ENCODE peak calls at places on chromosome 15, in eight cellular contexts. Z, W, X, G, R, J, B and U are unnamed samples.

GRCh38 chr15:64102497-64102896 is 6.7 kb downstream of the SNX1 start:
- DNase-seq in Z (no peak), W (no peak), G (no peak), R (no peak), J (no peak), X (no peak), B (no peak), U (no peak)

GRCh38 chr15:69843267-69843666 is 254.4 kb downstream of the TLE3 start:
- DNase-seq in R (no peak), B (no peak), X (no peak), W (no peak), Z (no peak), J (no peak), G (no peak), U (no peak)

GRCh38 chr15:84960391-84961113 is 21.1 kb upstream of the PDE8A start:
- DNase-seq in R (no peak), X (no peak), B (no peak), J (no peak), W (no peak), Z (no peak), G (no peak), U (no peak)

GRCh38 chr15:71780349-71780976 is 29.9 kb upstream of the NR2E3 start:
- DNase-seq in G (no peak), W (peak), B (no peak), Z (peak), X (peak), J (peak), R (no peak), U (peak)

GRCh38 chr15:58498821-58499580 is 67.2 kb downstream of the LIPC start:
- DNase-seq in W (peak), B (no peak), G (no peak), R (no peak), J (no peak), Z (no peak), X (no peak), U (no peak)

GRCh38 chr15:52010633-52011595 is 8.1 kb upstream of the MAPK6 start:
- DNase-seq in X (no peak), W (peak), G (peak), J (peak), Z (no peak), R (no peak), B (peak), U (peak)

GRCh38 chr15:70023769-70024491 is 73.8 kb downstream of the TLE3 start:
- DNase-seq in B (peak), J (no peak), R (no peak), G (peak), X (no peak), W (peak), Z (peak), U (peak)

GRCh38 chr15:70039917-70040316 is 57.8 kb downstream of the TLE3 start:
- DNase-seq in Z (no peak), R (no peak), J (no peak), B (no peak), X (no peak), G (no peak), W (no peak), U (no peak)

GRCh38 chr15:26939398-26939797 is 31.6 kb upstream of the GABRG3 start:
- DNase-seq in R (no peak), G (no peak), J (no peak), W (no peak), B (no peak), Z (no peak), X (no peak), U (no peak)

GRCh38 chr15:71104636-71105035 is 10.6 kb upstream of the THSD4 start:
- DNase-seq in Z (no peak), B (no peak), W (no peak), R (no peak), X (no peak), G (no peak), J (no peak), U (no peak)

GRCh38 chr15:54812383-54812782 is 384.4 kb downstream of the RSL24D1 start:
- DNase-seq in B (no peak), W (no peak), R (no peak), X (no peak), J (no peak), Z (no peak), G (no peak), U (no peak)

GRCh38 chr15:64883997-64884511 is 27.6 kb upstream of the ANKDD1A start:
- DNase-seq in W (peak), X (no peak), J (peak), B (peak), G (no peak), R (no peak), Z (peak), U (peak)

GRCh38 chr15:70643783-70644125 is 119.6 kb downstream of the UACA start:
- DNase-seq in B (no peak), X (no peak), G (no peak), R (no peak), W (peak), J (no peak), Z (no peak), U (no peak)

GRCh38 chr15:69893863-69894262 is 203.9 kb downstream of the TLE3 start:
- DNase-seq in G (no peak), Z (peak), W (peak), B (no peak), R (no peak), X (peak), J (no peak), U (no peak)

GRCh38 chr15:31977812-31978662 is 52.3 kb upstream of the CHRNA7 start:
- DNase-seq in B (peak), Z (peak), G (peak), J (peak), X (peak), R (no peak), W (peak), U (peak)

GRCh38 chr15:39735120-39735717 is 47.4 kb downstream of the FSIP1 start:
- DNase-seq in R (no peak), G (no peak), J (no peak), Z (no peak), W (no peak), X (no peak), B (no peak), U (no peak)

GRCh38 chr15:64847876-64848716 is 6.4 kb downstream of the PLEKHO2 start:
- DNase-seq in W (no peak), J (no peak), B (no peak), R (no peak), X (no peak), G (no peak), Z (no peak), U (no peak)

GRCh38 chr15:70121656-70122297 is 24.1 kb upstream of the TLE3 start:
- DNase-seq in R (no peak), W (peak), B (peak), G (peak), X (no peak), Z (no peak), J (no peak), U (peak)

GRCh38 chr15:80599359-80599758 is 95.8 kb upstream of the ABHD17C start:
- DNase-seq in X (no peak), G (no peak), J (no peak), R (no peak), Z (no peak), W (peak), B (no peak), U (no peak)

GRCh38 chr15:52620496-52620895 is 51.7 kb upstream of the ARPP19 start:
- DNase-seq in Z (no peak), R (no peak), W (no peak), B (no peak), J (no peak), G (no peak), X (no peak), U (no peak)

GRCh38 chr15:80643296-80643965 is 51.7 kb upstream of the ABHD17C start:
- DNase-seq in R (no peak), J (no peak), B (no peak), X (no peak), Z (peak), G (no peak), W (no peak), U (no peak)

GRCh38 chr15:93973287-93973686 is 258.1 kb upstream of the MCTP2 start:
- DNase-seq in J (no peak), W (no peak), G (no peak), B (no peak), R (no peak), Z (no peak), X (no peak), U (peak)

GRCh38 chr15:70127797-70128756 is 30.4 kb upstream of the TLE3 start:
- DNase-seq in B (no peak), G (no peak), X (no peak), Z (no peak), J (no peak), W (no peak), R (no peak), U (no peak)

GRCh38 chr15:28911295-28911979 is 25.7 kb downstream of the APBA2 start:
- DNase-seq in X (no peak), B (no peak), G (no peak), Z (no peak), R (no peak), J (no peak), W (no peak), U (no peak)

GRCh38 chr15:28914483-28915023 is 28.8 kb downstream of the APBA2 start:
- DNase-seq in J (no peak), B (no peak), R (no peak), W (no peak), Z (no peak), X (no peak), G (no peak), U (no peak)

GRCh38 chr15:28914046-28914445 is 28.3 kb downstream of the APBA2 start:
- DNase-seq in B (no peak), G (no peak), X (no peak), J (no peak), Z (no peak), R (no peak), W (no peak), U (no peak)

GRCh38 chr15:28912422-28912821 is 26.6 kb downstream of the APBA2 start:
- DNase-seq in G (no peak), W (no peak), Z (no peak), J (no peak), B (no peak), X (no peak), R (no peak), U (no peak)

GRCh38 chr15:28913171-28913765 is 27.5 kb downstream of the APBA2 start:
- DNase-seq in B (no peak), R (no peak), W (no peak), Z (no peak), G (no peak), J (no peak), X (no peak), U (no peak)
- TF ChIP-seq CTCF in B (no peak), R (no peak), W (peak), Z (no peak), G (no peak), J (no peak), X (no peak), U (no peak)

GRCh38 chr15:68617777-68618176 is 39.0 kb downstream of the CORO2B start:
- DNase-seq in B (no peak), X (no peak), W (no peak), R (no peak), J (no peak), Z (no peak), G (no peak), U (no peak)

GRCh38 chr15:68618339-68619302 is 39.8 kb downstream of the CORO2B start:
- DNase-seq in R (no peak), W (no peak), X (no peak), Z (peak), J (no peak), G (no peak), B (no peak), U (no peak)

GRCh38 chr15:68621535-68621934 is 42.7 kb downstream of the CORO2B start:
- DNase-seq in J (no peak), Z (no peak), B (no peak), G (no peak), W (no peak), R (no peak), X (no peak), U (no peak)

GRCh38 chr15:68620721-68621528 is 42.1 kb downstream of the CORO2B start:
- DNase-seq in B (peak), W (peak), J (no peak), G (no peak), Z (no peak), R (no peak), X (no peak), U (peak)

GRCh38 chr15:68619303-68619698 is 40.5 kb downstream of the CORO2B start:
- DNase-seq in W (no peak), B (no peak), J (no peak), Z (no peak), R (no peak), X (no peak), G (no peak), U (no peak)
- TF ChIP-seq CTCF in W (no peak), B (no peak), J (no peak), Z (no peak), R (no peak), X (no peak), G (no peak), U (no peak)

DNA sequence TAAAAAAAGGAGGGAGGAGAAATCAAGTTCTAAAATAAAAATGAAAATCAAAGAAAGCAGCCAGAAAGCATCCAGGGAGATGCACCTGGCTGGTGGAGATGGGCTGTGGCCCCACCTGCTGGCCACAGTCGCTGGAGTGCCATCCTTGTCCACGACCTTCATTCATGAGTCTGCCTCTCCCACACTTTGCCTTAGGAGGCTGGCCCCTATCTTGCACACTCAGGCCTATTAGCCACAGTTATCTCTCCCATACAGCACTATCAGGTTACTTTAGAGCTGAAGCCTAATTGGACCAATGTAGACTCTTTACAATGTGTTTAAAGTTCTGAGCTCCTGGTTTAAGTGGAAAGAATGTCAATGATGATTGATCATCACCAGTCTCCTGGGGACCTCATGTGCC is 392.0 kb upstream of the RORA start:
- DNase-seq in X (peak), R (no peak), W (no peak), J (peak), Z (peak), G (peak), B (no peak), U (peak)
- TF ChIP-seq CTCF in X (peak), R (peak), W (peak), J (peak), Z (peak), G (peak), B (no peak), U (peak)

DNA sequence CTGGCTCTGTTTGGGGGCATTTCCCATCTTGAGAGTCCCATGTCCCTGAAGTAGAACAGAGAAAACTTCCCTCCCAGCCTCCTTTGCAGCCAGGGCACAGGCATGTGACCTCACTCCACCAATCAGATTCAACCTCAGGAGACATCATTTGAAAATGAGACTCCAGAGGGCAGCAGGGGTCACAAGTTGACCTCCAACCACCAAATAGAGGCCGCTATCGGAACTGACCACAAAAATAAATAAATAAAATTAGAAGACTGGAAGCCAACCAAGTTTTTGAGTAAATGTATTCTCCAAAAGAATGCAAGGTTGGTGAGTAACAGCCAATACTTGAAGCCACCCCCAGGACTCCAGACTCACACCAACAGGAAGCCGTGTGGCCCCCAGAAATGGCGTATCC is 106.5 kb downstream of the CHSY1 start:
- DNase-seq in G (no peak), W (peak), Z (no peak), R (no peak), J (no peak), B (no peak), X (no peak), U (no peak)
- TF ChIP-seq CTCF in G (no peak), W (no peak), Z (no peak), R (no peak), J (no peak), B (no peak), X (no peak), U (no peak)

GRCh38 chr15:76386178-76386577 is 49.6 kb downstream of the ISL2 start:
- DNase-seq in G (no peak), X (no peak), R (no peak), Z (no peak), B (no peak), W (no peak), J (no peak), U (no peak)
- TF ChIP-seq CTCF in G (no peak), X (no peak), R (no peak), Z (no peak), B (no peak), W (no peak), J (no peak), U (no peak)